ENCODE peak calls at places on chromosome 13, in four cellular contexts. I, Z, A and B are unnamed samples.
A peak's percentile ranks its signal among the peaks of the same experiment; 100 is the strongest.

GRCh38 chr13:27961227-27962085 is 7.7 kb downstream of the CDX2 start:
- DNase-seq in I (no peak), Z (no peak), A (peak; percentile 65), B (peak; percentile 21)

GRCh38 chr13:47233734-47234133 is 336.9 kb upstream of the HTR2A start:
- DNase-seq in Z (peak; percentile 47), I (no peak), A (no peak), B (no peak)

GRCh38 chr13:102197193-102197592 is 204.7 kb downstream of the FGF14 start:
- DNase-seq in I (no peak), Z (peak; percentile 41), A (peak; percentile 29), B (peak; percentile 14)

GRCh38 chr13:46855166-46855565 is 41.7 kb downstream of the HTR2A start:
- DNase-seq in I (no peak), Z (no peak), A (no peak), B (no peak)

GRCh38 chr13:44058586-44059238 is 179.0 kb downstream of the LACC1 start:
- DNase-seq in I (no peak), A (no peak), Z (no peak), B (no peak)

GRCh38 chr13:59354665-59355064 is 809.1 kb downstream of the DIAPH3 start:
- DNase-seq in Z (no peak), I (no peak), A (no peak), B (no peak)

GRCh38 chr13:113476811-113477210 is 13.7 kb downstream of the DCUN1D2 start:
- DNase-seq in A (no peak), I (no peak), Z (no peak), B (no peak)

GRCh38 chr13:40388617-40389016 is 277.8 kb downstream of the FOXO1 start:
- DNase-seq in Z (peak; percentile 80), A (no peak), I (peak; percentile 73), B (no peak)

GRCh38 chr13:45086484-45086883 is 33.8 kb upstream of the GTF2F2 start:
- DNase-seq in I (no peak), Z (peak; percentile 76), A (no peak), B (no peak)

GRCh38 chr13:74464656-74465055 is 330.5 kb upstream of the KLF12 start:
- DNase-seq in I (no peak), Z (no peak), A (no peak), B (no peak)

GRCh38 chr13:99496322-99497142 is 4.7 kb upstream of the TM9SF2 start:
- DNase-seq in Z (peak; percentile 94), I (peak; percentile 44), A (no peak), B (no peak)

GRCh38 chr13:94959616-94960015 is 247.3 kb upstream of the SOX21 start:
- DNase-seq in A (no peak), I (no peak), Z (no peak), B (no peak)

GRCh38 chr13:114185182-114185971 is 6.3 kb downstream of the CFAP97D2 start:
- DNase-seq in Z (no peak), A (no peak), I (no peak), B (no peak)

GRCh38 chr13:96726651-96727050 is 267.6 kb downstream of the OXGR1 start:
- DNase-seq in Z (no peak), A (no peak), I (no peak), B (no peak)

GRCh38 chr13:34943675-34944634 is 1.9 kb downstream of the NBEA start:
- DNase-seq in I (no peak), Z (no peak), A (no peak), B (no peak)

GRCh38 chr13:101489635-101490034 is 37.2 kb downstream of the ITGBL1 start:
- DNase-seq in Z (peak; percentile 73), A (no peak), I (no peak), B (no peak)

GRCh38 chr13:50940509-50940908 is 30.9 kb downstream of the RNASEH2B start:
- DNase-seq in I (no peak), Z (no peak), A (no peak), B (no peak)

GRCh38 chr13:85277753-85278152 is 521.5 kb downstream of the SLITRK6 start:
- DNase-seq in I (no peak), Z (peak; percentile 21), A (no peak), B (no peak)

GRCh38 chr13:70473912-70474311 is 365.7 kb upstream of the KLHL1 start:
- DNase-seq in A (no peak), I (no peak), Z (no peak), B (no peak)

GRCh38 chr13:43044720-43045301 is 21.4 kb downstream of the DNAJC15 start:
- DNase-seq in A (no peak), Z (no peak), I (no peak), B (no peak)

GRCh38 chr13:98878421-98879126 is 99.3 kb downstream of the DOCK9 start:
- DNase-seq in Z (no peak), I (no peak), A (no peak), B (no peak)

GRCh38 chr13:77580748-77581147 is 45.2 kb downstream of the SCEL start:
- DNase-seq in I (no peak), Z (no peak), A (no peak), B (no peak)